ENCODE peak calls at places on chromosomes 4 and X, in eight cellular contexts. C, R, A, D, N, I, U and W are unnamed samples.

GRCh38 chr4:11451720-11452119 is 23.0 kb upstream of the HS3ST1 start:
- DNase-seq in A (no peak), U (no peak), D (no peak), C (no peak), N (no peak), R (no peak), I (no peak), W (no peak)

GRCh38 chr4:56752985-56753384 is 68.5 kb downstream of the SPINK2 start:
- DNase-seq in C (no peak), A (no peak), D (no peak), I (no peak), N (no peak), R (no peak), U (no peak), W (no peak)

GRCh38 chr4:140884431-140885058 is 128.4 kb upstream of the TBC1D9 start:
- DNase-seq in A (peak), C (peak), N (peak), U (peak), R (peak), D (peak), I (peak), W (no peak)

GRCh38 chr4:83780334-83780733 is 244.4 kb downstream of the GPAT3 start:
- DNase-seq in I (no peak), D (no peak), C (no peak), R (no peak), A (no peak), N (no peak), U (no peak), W (no peak)

GRCh38 chr4:168723020-168723419 is 226.2 kb downstream of the PALLD start:
- DNase-seq in I (peak), U (no peak), A (no peak), N (no peak), R (no peak), C (peak), D (peak), W (no peak)

GRCh38 chr4:38008493-38009120 is 48.4 kb downstream of the PTTG2 start:
- DNase-seq in N (no peak), A (no peak), U (no peak), D (no peak), C (no peak), I (no peak), R (no peak), W (no peak)

GRCh38 chr4:32219306-32220075 is 1499.3 kb downstream of the PCDH7 start:
- DNase-seq in A (no peak), C (peak), U (no peak), D (no peak), N (no peak), I (no peak), R (no peak), W (no peak)

GRCh38 chrX:14832151-14832550 is 40.7 kb downstream of the FANCB start:
- DNase-seq in U (no peak), N (no peak), A (no peak), R (no peak), I (peak), C (peak), D (peak), W (no peak)

GRCh38 chr4:78938474-78938867 is 767 bp downstream of the PAQR3 start:
- DNase-seq in N (no peak), A (no peak), U (no peak), D (no peak), I (no peak), C (no peak), R (no peak), W (no peak)

GRCh38 chr4:2714071-2714770 is 41.9 kb downstream of the TNIP2 start:
- DNase-seq in U (no peak), N (peak), A (peak), R (peak), C (peak), I (peak), D (peak), W (no peak)

GRCh38 chrX:117538441-117539418 is 577.9 kb downstream of the KLHL13 start:
- DNase-seq in N (no peak), I (no peak), A (no peak), D (no peak), C (no peak), R (no peak), U (peak), W (no peak)

GRCh38 chr4:156685308-156685707 is 286.3 kb downstream of the PDGFC start:
- DNase-seq in A (no peak), D (no peak), C (no peak), I (peak), U (no peak), R (no peak), N (no peak), W (no peak)

GRCh38 chr4:142557220-142557801 is 288.8 kb downstream of the INPP4B start:
- DNase-seq in A (no peak), N (no peak), U (no peak), I (no peak), R (no peak), C (no peak), D (no peak), W (no peak)

GRCh38 chrX:46463682-46464081 is 81.5 kb downstream of the ZNF674 start:
- DNase-seq in I (no peak), U (no peak), A (no peak), N (no peak), D (no peak), R (no peak), C (no peak), W (no peak)

GRCh38 chrX:72634321-72634720 is 61.7 kb upstream of the HDAC8 start:
- DNase-seq in D (no peak), N (no peak), I (peak), U (no peak), A (no peak), C (peak), R (no peak), W (no peak)

GRCh38 chr4:75985116-75985515 is 5.6 kb downstream of the SDAD1 start:
- DNase-seq in C (peak), U (no peak), R (no peak), D (peak), A (no peak), I (peak), N (no peak), W (no peak)

GRCh38 chr4:17494258-17494657 is 17.6 kb downstream of the QDPR start:
- DNase-seq in I (peak), R (no peak), C (peak), N (no peak), U (no peak), A (no peak), D (peak), W (no peak)

GRCh38 chr4:8517946-8518345 is 62.2 kb upstream of the GPR78 start:
- DNase-seq in I (no peak), C (no peak), N (no peak), A (no peak), D (no peak), U (no peak), R (no peak), W (no peak)

GRCh38 chr4:149914101-149914500 is 98.5 kb upstream of the IQCM start:
- DNase-seq in A (no peak), C (no peak), D (no peak), R (no peak), N (no peak), U (no peak), I (no peak), W (no peak)

GRCh38 chr4:15912236-15912635 is 26.3 kb downstream of the FGFBP1 start:
- DNase-seq in U (no peak), R (no peak), C (no peak), A (no peak), I (no peak), D (peak), N (no peak), W (no peak)

GRCh38 chrX:120446503-120446902 is 22.6 kb downstream of the LAMP2 start:
- DNase-seq in N (no peak), U (no peak), R (no peak), I (peak), D (no peak), A (no peak), C (peak), W (no peak)

GRCh38 chr4:165779950-165780670 is 92.9 kb upstream of the TLL1 start:
- DNase-seq in I (peak), U (no peak), N (no peak), A (no peak), D (no peak), R (no peak), C (no peak), W (no peak)

GRCh38 chrX:55709735-55710134 is 7.8 kb upstream of the RRAGB start:
- DNase-seq in C (no peak), R (no peak), U (no peak), D (no peak), A (no peak), I (peak), N (no peak), W (no peak)

GRCh38 chrX:105190252-105190853 is 30.1 kb downstream of the TEX13A start:
- DNase-seq in A (no peak), D (peak), U (peak), C (peak), N (no peak), I (peak), R (peak), W (no peak)

GRCh38 chrX:118633530-118633929 is 93.9 kb upstream of the IL13RA1 start:
- DNase-seq in A (no peak), N (no peak), R (no peak), D (no peak), C (no peak), U (no peak), I (no peak), W (no peak)

GRCh38 chr4:37873383-37873782 is 17.5 kb upstream of the TBC1D1 start:
- DNase-seq in C (peak), I (peak), A (no peak), R (no peak), D (peak), N (no peak), U (no peak), W (no peak)

GRCh38 chr4:48509543-48509942 is 19.5 kb downstream of the ZAR1 start:
- DNase-seq in R (no peak), A (no peak), N (no peak), U (no peak), C (no peak), D (no peak), I (peak), W (no peak)

GRCh38 chr4:184417802-184418511 is 56.4 kb downstream of the IRF2 start:
- DNase-seq in A (no peak), D (peak), C (peak), U (no peak), N (no peak), I (peak), R (no peak), W (no peak)
- H3K4me3 ChIP-seq in A (no peak), D (no peak), C (no peak), U (no peak), N (peak), I (no peak), R (no peak), W (peak)

GRCh38 chr4:127623755-127624087 is 9.0 kb upstream of the INTU start:
- DNase-seq in A (no peak), D (peak), C (peak), R (no peak), U (no peak), I (peak), N (no peak), W (no peak)
- H3K4me3 ChIP-seq in A (peak), D (peak), C (peak), R (no peak), U (peak), I (peak), N (peak), W (no peak)

GRCh38 chr4:7083597-7084563 is 16.0 kb upstream of the GRPEL1 start:
- DNase-seq in R (no peak), D (no peak), U (no peak), N (no peak), A (no peak), I (no peak), C (no peak), W (no peak)
- H3K4me3 ChIP-seq in R (no peak), D (no peak), U (no peak), N (no peak), A (no peak), I (no peak), C (no peak), W (no peak)

GRCh38 chr4:123862812-123863211 is 466.2 kb downstream of the SPRY1 start:
- DNase-seq in N (no peak), U (no peak), C (no peak), R (no peak), D (no peak), I (no peak), A (no peak), W (no peak)

GRCh38 chr4:123858465-123858864 is 461.9 kb downstream of the SPRY1 start:
- DNase-seq in I (no peak), A (no peak), N (no peak), D (no peak), U (no peak), C (no peak), R (no peak), W (no peak)

GRCh38 chr4:123851521-123851920 is 454.9 kb downstream of the SPRY1 start:
- DNase-seq in A (no peak), I (no peak), N (no peak), C (no peak), R (no peak), U (no peak), D (no peak), W (no peak)

GRCh38 chr4:123853651-123854050 is 457.1 kb downstream of the SPRY1 start:
- DNase-seq in I (no peak), U (no peak), A (no peak), N (no peak), R (no peak), C (no peak), D (no peak), W (no peak)

GRCh38 chr4:123856689-123857545 is 460.3 kb downstream of the SPRY1 start:
- DNase-seq in N (no peak), D (peak), A (no peak), I (peak), U (peak), C (peak), R (peak), W (no peak)
- H3K4me3 ChIP-seq in N (no peak), D (no peak), A (no peak), I (no peak), U (no peak), C (no peak), R (no peak), W (no peak)

DNA sequence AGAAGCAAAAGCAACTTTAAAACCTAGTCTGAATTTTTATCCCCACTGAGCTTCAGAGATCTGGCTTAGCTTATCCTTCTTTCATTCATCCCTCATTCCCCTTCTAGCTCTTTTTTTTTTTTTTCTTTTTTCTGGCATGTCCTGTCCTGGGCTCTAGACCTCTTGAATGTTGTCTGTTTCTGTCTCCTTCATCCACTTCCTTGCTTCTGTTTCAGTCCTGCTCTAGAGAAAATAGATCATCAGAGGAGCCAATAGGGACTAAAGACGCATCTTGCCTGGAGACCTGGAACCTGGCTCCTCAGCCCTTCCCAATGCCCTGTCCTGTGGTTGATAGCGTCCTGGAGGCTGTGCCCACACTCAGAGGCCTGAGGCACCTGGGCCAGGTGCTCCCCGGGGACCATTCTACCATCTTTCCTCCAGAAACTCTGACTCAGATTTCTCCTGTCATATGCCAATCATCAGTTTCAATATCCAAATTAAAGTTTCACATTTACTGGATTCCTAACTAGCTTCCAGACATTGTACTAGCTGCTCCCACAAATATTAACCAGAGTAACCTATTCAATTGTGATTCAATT is 115.7 kb upstream of the GATB start:
- DNase-seq in D (no peak), U (no peak), N (no peak), R (no peak), C (no peak), I (no peak), A (no peak), W (no peak)
- H3K4me3 ChIP-seq in D (no peak), U (no peak), N (no peak), R (no peak), C (no peak), I (no peak), A (no peak), W (no peak)

GRCh38 chr4:4388418-4388817 is 1.5 kb downstream of the NSG1 start:
- DNase-seq in R (no peak), A (no peak), N (no peak), C (no peak), D (no peak), I (no peak), U (no peak), W (peak)
- H3K4me3 ChIP-seq in R (no peak), A (no peak), N (no peak), C (no peak), D (no peak), I (no peak), U (no peak), W (no peak)

DNA sequence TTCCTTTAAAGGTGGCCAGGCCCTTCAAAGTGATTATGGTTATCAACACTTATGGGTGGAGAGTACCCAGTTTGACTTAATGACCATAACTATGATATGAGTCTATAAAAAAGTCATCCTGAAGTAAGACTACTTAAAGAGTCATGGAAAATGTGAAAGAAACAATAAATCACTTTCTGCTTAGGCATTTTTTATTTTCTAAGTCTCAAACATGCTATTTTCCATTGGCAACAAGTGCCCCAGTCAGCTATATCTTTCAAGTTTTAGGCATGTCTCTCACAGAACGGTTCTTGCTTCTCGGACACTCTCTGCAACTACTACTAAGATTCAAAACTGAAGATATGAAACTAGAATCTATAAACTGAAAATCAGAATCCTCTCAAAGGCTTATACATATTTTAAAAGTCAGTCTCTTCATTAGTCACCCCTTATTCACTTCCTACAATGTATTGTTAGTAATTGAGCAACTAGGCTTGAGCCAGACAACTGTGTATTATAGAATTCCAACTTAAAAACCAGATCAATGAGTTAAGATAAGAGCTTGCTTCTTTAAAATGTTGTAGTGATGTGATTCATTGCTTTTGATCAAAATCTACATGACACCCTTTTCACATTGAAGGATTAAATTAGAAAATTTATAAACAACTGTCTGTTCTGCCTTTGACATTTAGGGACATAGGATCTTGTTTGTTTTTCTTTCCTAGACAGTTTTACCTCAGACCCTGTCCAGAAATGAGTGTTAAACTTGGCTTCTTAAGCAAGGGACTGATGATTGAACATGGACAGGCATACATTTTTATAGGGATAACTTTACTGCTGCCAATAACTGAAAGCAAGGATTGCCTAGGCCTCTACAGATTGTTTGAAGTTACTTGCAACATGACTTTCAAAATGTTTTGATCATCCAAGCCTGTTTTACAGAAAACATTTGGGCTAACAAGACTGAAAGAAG is 2.9 kb downstream of the ANTXR2 start:
- DNase-seq in A (no peak), U (no peak), D (no peak), R (no peak), I (peak), N (no peak), C (no peak), W (no peak)
- H3K4me3 ChIP-seq in A (no peak), U (no peak), D (peak), R (peak), I (peak), N (peak), C (peak), W (no peak)

DNA sequence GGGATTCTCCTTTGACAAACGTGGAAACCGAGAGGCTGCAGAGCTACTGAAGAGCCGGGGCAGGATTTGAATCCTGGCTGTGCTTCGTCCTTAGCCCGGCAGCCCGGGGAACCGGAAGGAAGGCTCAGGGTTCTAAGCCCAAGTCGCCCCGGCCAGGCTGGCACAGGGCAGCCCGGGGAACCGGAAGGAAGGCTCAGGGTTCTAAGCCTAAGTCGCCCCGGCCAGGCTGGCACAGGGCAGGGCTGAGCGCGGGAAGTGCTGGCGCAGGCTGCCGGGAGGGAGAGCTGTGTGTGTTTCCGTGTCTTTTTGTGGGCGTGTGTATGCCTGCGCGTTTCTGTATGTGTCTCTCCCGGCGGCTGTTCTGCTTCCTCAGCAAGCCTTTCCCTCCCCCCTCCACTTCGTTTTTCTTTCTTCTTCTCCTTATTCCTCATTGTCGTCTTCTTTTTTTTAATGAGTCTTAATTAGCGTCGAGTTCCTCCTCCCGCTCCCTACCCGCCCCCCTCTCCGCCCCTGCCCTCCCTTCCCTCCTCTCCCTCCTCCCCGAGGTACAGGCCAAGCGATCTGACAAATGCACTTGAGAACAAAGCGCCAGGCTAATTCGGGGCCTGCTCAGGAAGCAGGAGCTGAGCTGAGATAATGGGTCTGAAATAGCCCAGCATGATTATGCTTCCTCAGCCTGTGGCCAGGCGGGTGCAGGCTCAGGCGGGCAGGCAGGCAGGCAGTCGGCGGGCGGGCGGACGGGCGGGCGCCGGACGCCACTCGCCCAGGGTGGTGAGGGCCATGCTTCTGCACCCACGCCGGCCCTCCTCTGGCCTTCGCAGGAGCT is 65.9 kb downstream of the EFNB1 start:
- DNase-seq in A (peak), D (peak), C (peak), R (peak), I (peak), N (peak), U (peak), W (no peak)
- H3K4me3 ChIP-seq in A (no peak), D (peak), C (no peak), R (no peak), I (no peak), N (peak), U (no peak), W (no peak)

DNA sequence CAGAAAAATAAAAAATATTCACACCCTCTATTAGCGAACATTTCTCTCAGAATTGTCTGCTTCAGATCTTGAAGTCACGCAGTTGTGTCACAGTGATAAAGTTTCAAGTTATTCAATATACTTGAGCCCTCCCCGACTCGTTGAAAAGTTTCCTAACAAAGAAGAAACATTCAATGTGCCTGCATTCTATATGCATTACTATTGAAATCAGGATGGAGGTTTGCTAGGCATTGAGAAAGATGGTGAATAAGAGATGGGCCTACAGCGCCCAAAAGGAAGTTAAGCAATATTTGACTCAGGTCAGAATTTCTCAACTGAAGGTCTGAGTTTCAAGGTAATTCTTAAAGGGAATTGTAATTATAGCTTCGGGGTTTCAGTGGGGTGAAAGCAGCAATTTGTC is 6.1 kb downstream of the TCEANC start:
- DNase-seq in A (no peak), I (peak), D (peak), U (no peak), N (no peak), R (no peak), C (peak), W (no peak)
- H3K4me3 ChIP-seq in A (no peak), I (no peak), D (no peak), U (no peak), N (no peak), R (no peak), C (no peak), W (no peak)